ENCODE peak calls at places on chromosome 16, in eight cellular contexts. D is NCI-H1417 treated with DMSO at 0.1 percent for 48 hours; N is HFFc6; B is mucosa of gallbladder; I is MCF 10A; T is activated gamma-delta T cell treated with anti-CD3 and anti-CD28 coated beads, Interleukin-2, amount 50 U/mL, for 16 hours; F is GM12865; R is nephron progenitor cell. V is an unnamed sample.

GRCh38 chr16:28140788-28141618 is 70.8 kb downstream of the XPO6 start:
- DNase-seq in D (no peak), N (no peak), B (peak), I (peak), T (peak), F (peak), R (no peak), V (no peak)

GRCh38 chr16:17277981-17278381 is 192.8 kb downstream of the XYLT1 start:
- DNase-seq in D (no peak), N (peak), B (peak), I (no peak), T (no peak), F (peak), R (peak), V (no peak)

GRCh38 chr16:68235882-68236803 is at the start of gene ESRP2:
- DNase-seq in D (no peak), N (no peak), B (peak), I (peak), T (no peak), F (no peak), R (peak), V (peak)

GRCh38 chr16:66081967-66082366 is 284.5 kb upstream of the CDH5 start:
- DNase-seq in D (no peak), N (peak), B (no peak), I (peak), T (no peak), F (no peak), R (no peak), V (peak)

GRCh38 chr16:49350265-49351103 is 23.1 kb upstream of the C16orf78 start:
- DNase-seq in D (no peak), N (peak), B (peak), I (peak), T (no peak), F (peak), R (peak), V (peak)

GRCh38 chr16:554640-555413 is 5.4 kb upstream of the PRR35 start:
- DNase-seq in D (no peak), N (peak), B (no peak), I (no peak), T (no peak), F (no peak), R (peak), V (no peak)

GRCh38 chr16:14109077-14109775 is 38.1 kb downstream of the MRTFB start:
- DNase-seq in D (no peak), N (no peak), B (no peak), I (no peak), T (no peak), F (no peak), R (no peak), V (no peak)

GRCh38 chr16:513950-514349 is 13.6 kb upstream of the CAPN15 start:
- DNase-seq in D (no peak), N (no peak), B (no peak), I (no peak), T (no peak), F (no peak), R (no peak), V (no peak)